ENCODE peak calls at places on chromosomes 6 and 20, in nine cellular contexts. Y, N, T, C, P, I, B, O and X are unnamed samples.

GRCh38 chr20:6416371-6416770 is 293.5 kb upstream of the FERMT1 start:
- DNase-seq in B (no peak), C (no peak), Y (no peak), O (no peak), N (peak; percentile 42), P (no peak), I (no peak), T (no peak), X (no peak)

GRCh38 chr6:24655229-24655628 is 9.2 kb upstream of the KIAA0319 start:
- DNase-seq in I (no peak), N (no peak), P (no peak), C (no peak), T (no peak), B (no peak), O (no peak), Y (no peak), X (no peak)

GRCh38 chr6:155038527-155038926 is 43.4 kb downstream of the TIAM2 start:
- DNase-seq in C (no peak), N (no peak), P (no peak), B (no peak), Y (no peak), O (no peak), T (no peak), I (no peak), X (no peak)

GRCh38 chr6:155850408-155850841 is 394.8 kb upstream of the NOX3 start:
- DNase-seq in N (no peak), O (no peak), B (no peak), C (peak; percentile 5), P (no peak), I (no peak), T (no peak), Y (peak; percentile 77), X (no peak)

GRCh38 chr6:168609026-168609685 is 168.2 kb downstream of the SMOC2 start:
- DNase-seq in N (no peak), Y (no peak), O (no peak), T (no peak), C (no peak), I (no peak), B (no peak), P (no peak), X (no peak)

GRCh38 chr6:67277312-67277711 is 1357.8 kb upstream of the ADGRB3 start:
- DNase-seq in O (no peak), C (no peak), P (no peak), B (no peak), I (no peak), Y (no peak), T (no peak), N (no peak), X (no peak)

GRCh38 chr6:35146453-35146852 is 5.3 kb upstream of the TCP11 start:
- DNase-seq in P (peak; percentile 67), Y (peak; percentile 45), N (peak; percentile 58), C (peak; percentile 73), T (no peak), I (peak; percentile 70), O (no peak), B (peak; percentile 37), X (peak; percentile 59)

GRCh38 chr20:63178889-63179751 is 36.8 kb downstream of the YTHDF1 start:
- DNase-seq in T (peak; percentile 34), P (peak; percentile 55), Y (no peak), B (peak; percentile 46), I (peak; percentile 82), O (peak; percentile 71), C (no peak), N (peak; percentile 62), X (peak; percentile 22)

GRCh38 chr6:11277275-11278206 is 45.1 kb upstream of the NEDD9 start:
- DNase-seq in Y (peak; percentile 95), O (no peak), C (peak; percentile 97), B (no peak), T (peak; percentile 59), N (peak; percentile 60), P (no peak), I (no peak), X (no peak)

GRCh38 chr6:8837343-8837742 is 402.0 kb upstream of the SLC35B3 start:
- DNase-seq in T (no peak), C (no peak), B (no peak), P (no peak), Y (no peak), O (no peak), N (no peak), I (no peak), X (no peak)

GRCh38 chr6:10315631-10316145 is 99.2 kb downstream of the TFAP2A start:
- DNase-seq in N (no peak), B (no peak), O (no peak), P (no peak), I (no peak), Y (peak; percentile 16), T (no peak), C (no peak), X (no peak)

GRCh38 chr6:136791296-136792065 is 796 bp downstream of the MAP3K5 start:
- DNase-seq in P (peak; percentile 36), N (peak; percentile 44), B (peak; percentile 57), C (peak; percentile 60), T (peak; percentile 69), Y (peak; percentile 59), O (peak; percentile 38), I (peak; percentile 44), X (peak; percentile 59)
- H3K27ac ChIP-seq in P (peak overlapping the region; percentile 98), N (no peak overlapping the region), B (peak overlapping the region; percentile 96), C (peak overlapping the region; percentile 15), T (peak overlapping the region; percentile 85), Y (peak overlapping the region; percentile 81), O (peak overlapping the region; percentile 94), I (peak overlapping the region; percentile 92), X (peak overlapping the region; percentile 58)

GRCh38 chr6:3891889-3892288 is 42.7 kb downstream of the FAM50B start:
- DNase-seq in C (no peak), P (no peak), T (no peak), N (no peak), O (no peak), I (no peak), Y (no peak), B (no peak), X (no peak)
- H3K27ac ChIP-seq in C (no peak overlapping the region), P (no peak overlapping the region), T (no peak overlapping the region), N (no peak overlapping the region), O (no peak overlapping the region), I (no peak overlapping the region), Y (no peak overlapping the region), B (no peak overlapping the region), X (no peak overlapping the region)

GRCh38 chr6:90466191-90466940 is 120.5 kb downstream of the MAP3K7 start:
- DNase-seq in Y (peak; percentile 61), I (no peak), B (no peak), T (no peak), C (peak; percentile 49), P (no peak), N (no peak), O (no peak), X (no peak)

GRCh38 chr6:90462102-90462501 is 124.8 kb downstream of the MAP3K7 start:
- DNase-seq in P (no peak), I (no peak), N (no peak), T (no peak), O (no peak), B (no peak), Y (no peak), C (no peak), X (no peak)

GRCh38 chr6:90463359-90463758 is 123.5 kb downstream of the MAP3K7 start:
- DNase-seq in Y (no peak), C (no peak), O (peak; percentile 26), N (no peak), I (no peak), B (no peak), P (no peak), T (no peak), X (no peak)

GRCh38 chr6:90463874-90464273 is 123.0 kb downstream of the MAP3K7 start:
- DNase-seq in I (no peak), B (no peak), Y (no peak), C (no peak), T (no peak), P (no peak), O (no peak), N (no peak), X (no peak)

DNA sequence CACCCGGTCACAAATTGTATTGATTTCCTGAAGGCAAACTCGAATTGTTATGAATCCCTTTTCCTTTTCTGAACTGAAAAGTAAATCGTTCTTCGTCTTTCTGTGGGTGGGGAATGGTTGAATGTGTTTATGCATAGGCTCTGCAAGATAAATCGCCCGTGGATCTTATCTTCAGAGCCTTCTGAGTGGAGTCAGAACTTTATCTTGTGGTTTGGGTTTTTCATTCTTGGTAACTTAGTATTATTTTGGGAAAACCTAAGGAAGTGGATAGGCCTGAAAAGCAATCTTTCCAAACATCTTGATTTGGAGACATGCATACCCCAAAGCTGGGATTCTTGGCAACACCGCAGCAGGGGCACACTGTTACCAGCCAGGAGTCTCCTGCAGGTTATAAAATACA is 122.4 kb downstream of the MAP3K7 start:
- DNase-seq in T (no peak), Y (peak; percentile 67), N (no peak), P (no peak), I (no peak), O (no peak), C (no peak), B (no peak), X (no peak)
- H3K27ac ChIP-seq in T (no peak overlapping the region), Y (no peak overlapping the region), N (no peak overlapping the region), P (no peak overlapping the region), I (no peak overlapping the region), O (no peak overlapping the region), C (no peak overlapping the region), B (no peak overlapping the region), X (no peak overlapping the region)

GRCh38 chr6:28980137-28980796 is 24.8 kb downstream of the ZNF311 start:
- DNase-seq in N (no peak), C (no peak), T (no peak), P (no peak), B (no peak), O (no peak), Y (no peak), I (no peak), X (no peak)

GRCh38 chr6:28981391-28981832 is 23.7 kb downstream of the ZNF311 start:
- DNase-seq in Y (peak; percentile 36), P (peak; percentile 58), C (no peak), N (peak; percentile 52), T (peak; percentile 81), B (peak; percentile 53), I (peak; percentile 33), O (peak; percentile 79), X (peak; percentile 21)

GRCh38 chr6:28980797-28981390 is 24.2 kb downstream of the ZNF311 start:
- DNase-seq in Y (peak; percentile 79), N (peak; percentile 84), T (peak; percentile 70), B (no peak), C (peak; percentile 90), I (peak; percentile 86), P (no peak), O (peak; percentile 34), X (peak; percentile 8)

GRCh38 chr6:28982476-28983266 is 22.4 kb downstream of the ZNF311 start:
- DNase-seq in N (no peak), Y (peak; percentile 68), B (no peak), O (peak; percentile 34), P (no peak), C (no peak), I (peak; percentile 37), T (no peak), X (no peak)

DNA sequence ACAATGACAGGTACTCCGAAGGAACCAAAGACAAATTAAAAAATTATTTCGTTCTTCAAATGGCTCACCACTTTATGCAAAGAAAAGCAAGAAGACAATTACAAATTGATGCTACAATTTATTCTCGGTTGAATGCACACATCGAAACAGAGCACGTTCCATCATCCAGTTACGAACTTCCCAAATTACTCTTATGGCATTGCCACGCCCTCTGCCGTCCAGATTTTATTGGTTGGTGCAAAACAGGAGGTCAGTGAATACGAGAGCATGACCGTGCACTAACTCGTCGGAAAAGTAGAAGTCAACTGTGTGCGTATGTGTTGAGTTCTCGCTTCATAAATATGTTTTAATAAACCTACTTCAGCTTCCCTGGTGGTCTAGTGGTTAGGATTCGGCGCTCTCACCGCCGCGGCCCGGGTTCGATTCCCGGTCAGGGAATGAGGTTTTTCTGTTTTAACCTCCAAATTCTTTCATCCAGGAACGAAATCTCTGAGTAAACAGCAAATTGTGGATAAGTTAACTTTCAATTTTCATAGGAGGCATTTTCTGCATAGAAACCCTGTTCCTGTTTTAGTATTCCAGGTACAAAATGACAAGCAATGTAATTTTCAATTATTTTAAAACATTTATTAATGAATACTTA is 23.2 kb downstream of the ZNF311 start:
- DNase-seq in O (peak; percentile 81), B (peak; percentile 72), T (peak; percentile 90), Y (peak; percentile 84), C (peak; percentile 94), N (peak; percentile 73), P (peak; percentile 71), I (peak; percentile 55), X (no peak)
- H3K27ac ChIP-seq in O (peak overlapping the region; percentile 77), B (peak overlapping the region; percentile 66), T (no peak overlapping the region), Y (peak overlapping the region; percentile 41), C (peak overlapping the region; percentile 39), N (no peak overlapping the region), P (peak overlapping the region; percentile 81), I (peak overlapping the region; percentile 68), X (peak overlapping the region; percentile 60)